ENCODE peak calls at places on chromosomes 13 and 19, in five cellular contexts. O, I, N, R and B are unnamed samples.

GRCh38 chr19:15431396-15432017 is 12.7 kb upstream of the AKAP8L start:
- DNase-seq in O (no peak), I (no peak), N (no peak), R (no peak), B (no peak)

GRCh38 chr19:21314676-21315075 is 14.5 kb downstream of the ZNF708 start:
- DNase-seq in O (no peak), I (no peak), N (no peak), R (no peak), B (no peak)

GRCh38 chr19:47221080-47221841 is 9.7 kb downstream of the BBC3 start:
- DNase-seq in O (no peak), I (no peak), N (no peak), R (no peak), B (no peak)

GRCh38 chr19:18502633-18503294 is 19.1 kb downstream of the ELL start:
- DNase-seq in O (no peak), I (no peak), N (peak), R (no peak), B (no peak)

GRCh38 chr19:58393725-58394033 is 1.8 kb upstream of the RNF225 start:
- DNase-seq in O (no peak), I (no peak), N (no peak), R (no peak), B (no peak)

GRCh38 chr19:55584871-55585270 is 4.2 kb upstream of the ZNF579 start:
- DNase-seq in O (no peak), I (no peak), N (no peak), R (no peak), B (no peak)

GRCh38 chr19:35618857-35619256 is 6.3 kb downstream of the HAUS5 start:
- DNase-seq in O (no peak), I (no peak), N (no peak), R (peak), B (no peak)

GRCh38 chr13:42486711-42487198 is 87.2 kb upstream of the TNFSF11 start:
- DNase-seq in O (no peak), I (no peak), N (no peak), R (no peak), B (no peak)

GRCh38 chr19:33420821-33421220 is 47.3 kb downstream of the CEBPG start:
- DNase-seq in O (no peak), I (no peak), N (no peak), R (no peak), B (no peak)